ENCODE peak calls at places on chromosome 1, in seven cellular contexts. R, D, O, Y, Z, A and P are unnamed samples. For H3K4me1, the result is how much of the 10 kb centered on the place peaks cover.

GRCh38 chr1:199150764-199151163 is 511.9 kb downstream of the PTPRC start:
- DNase-seq in R (no peak), D (no peak), O (no peak), Y (no peak), Z (no peak), A (no peak), P (no peak)

GRCh38 chr1:157652859-157653493 is 47.6 kb downstream of the FCRL3 start:
- DNase-seq in R (no peak), D (no peak), O (no peak), Y (no peak), Z (no peak), A (no peak), P (no peak)

GRCh38 chr1:155052412-155053400 is 1.6 kb downstream of the ADAM15 start:
- DNase-seq in R (peak), D (no peak), O (peak), Y (no peak), Z (no peak), A (peak), P (no peak)

GRCh38 chr1:206784471-206784903 is 12.2 kb upstream of the IL10 start:
- DNase-seq in R (no peak), D (peak), O (no peak), Y (no peak), Z (no peak), A (no peak), P (no peak)

GRCh38 chr1:213996320-213997022 is 8.7 kb downstream of the PROX1 start:
- DNase-seq in R (no peak), D (no peak), O (no peak), Y (no peak), Z (no peak), A (peak), P (no peak)

GRCh38 chr1:23403038-23403336 is 21.6 kb downstream of the TCEA3 start:
- DNase-seq in R (peak), D (peak), O (peak), Y (peak), Z (no peak), A (no peak), P (no peak)

GRCh38 chr1:155241069-155241679 is 14.1 kb downstream of the ENTREP3 start:
- DNase-seq in R (peak), D (peak), O (peak), Y (peak), Z (no peak), A (peak), P (no peak)

GRCh38 chr1:205662135-205662725 is 18.1 kb downstream of the SLC45A3 start:
- DNase-seq in R (no peak), D (no peak), O (no peak), Y (no peak), Z (no peak), A (no peak), P (no peak)

GRCh38 chr1:64282353-64282752 is 78.9 kb downstream of the UBE2U start:
- DNase-seq in R (no peak), D (no peak), O (peak), Y (no peak), Z (peak), A (no peak), P (no peak)

GRCh38 chr1:225923692-225924555 is at the start of gene PYCR2:
- DNase-seq in R (peak), D (peak), O (peak), Y (peak), Z (peak), A (peak), P (peak)

GRCh38 chr1:222749927-222750326 is 12.9 kb downstream of the FAM177B start:
- DNase-seq in R (peak), D (no peak), O (no peak), Y (no peak), Z (no peak), A (no peak), P (no peak)

GRCh38 chr1:3482590-3482899 is 28.1 kb downstream of the ARHGEF16 start:
- DNase-seq in R (no peak), D (no peak), O (no peak), Y (no peak), Z (no peak), A (no peak), P (no peak)

GRCh38 chr1:41239988-41240610 is 2.0 kb downstream of the SCMH1 start:
- DNase-seq in R (peak), D (no peak), O (peak), Y (peak), Z (no peak), A (no peak), P (no peak)

GRCh38 chr1:185104083-185104482 is 52.7 kb downstream of the TRMT1L start:
- DNase-seq in R (no peak), D (no peak), O (no peak), Y (no peak), Z (no peak), A (no peak), P (no peak)

GRCh38 chr1:218665216-218665615 is 320.1 kb downstream of the TGFB2 start:
- DNase-seq in R (peak), D (no peak), O (no peak), Y (peak), Z (no peak), A (peak), P (no peak)

GRCh38 chr1:107523061-107523460 is 382.2 kb downstream of the NTNG1 start:
- DNase-seq in R (no peak), D (no peak), O (no peak), Y (no peak), Z (no peak), A (no peak), P (no peak)

GRCh38 chr1:157505481-157506272 is 46.6 kb downstream of the FCRL5 start:
- DNase-seq in R (peak), D (peak), O (peak), Y (peak), Z (no peak), A (no peak), P (no peak)

GRCh38 chr1:107965112-107965991 is at the start of gene VAV3:
- DNase-seq in R (peak), D (peak), O (no peak), Y (peak), Z (no peak), A (peak), P (peak)

DNA sequence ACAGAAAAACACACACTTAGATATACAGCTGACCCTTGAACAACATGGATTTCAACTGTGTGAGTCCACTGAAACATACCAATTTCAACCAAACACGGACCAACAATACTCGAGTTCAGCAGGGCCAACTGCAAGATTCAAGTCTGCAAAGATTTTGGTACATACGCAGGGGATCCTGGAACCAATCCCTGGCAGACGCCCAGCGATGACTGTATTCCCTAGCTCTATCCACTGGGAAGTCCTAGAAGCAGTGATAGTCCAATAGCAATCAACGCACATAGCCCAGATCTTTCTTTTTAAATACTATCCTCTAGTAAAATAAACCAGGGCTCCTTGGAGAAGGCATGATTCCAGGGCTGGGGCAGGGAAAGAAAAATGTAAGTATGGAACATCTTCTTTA is 9.0 kb downstream of the DDX59 start:
- DNase-seq in R (no peak), D (no peak), O (no peak), Y (no peak), Z (no peak), A (peak), P (no peak)
- H3K27ac ChIP-seq in R (no peak), D (no peak), O (no peak), Y (no peak), Z (no peak), A (no peak), P (no peak)

DNA sequence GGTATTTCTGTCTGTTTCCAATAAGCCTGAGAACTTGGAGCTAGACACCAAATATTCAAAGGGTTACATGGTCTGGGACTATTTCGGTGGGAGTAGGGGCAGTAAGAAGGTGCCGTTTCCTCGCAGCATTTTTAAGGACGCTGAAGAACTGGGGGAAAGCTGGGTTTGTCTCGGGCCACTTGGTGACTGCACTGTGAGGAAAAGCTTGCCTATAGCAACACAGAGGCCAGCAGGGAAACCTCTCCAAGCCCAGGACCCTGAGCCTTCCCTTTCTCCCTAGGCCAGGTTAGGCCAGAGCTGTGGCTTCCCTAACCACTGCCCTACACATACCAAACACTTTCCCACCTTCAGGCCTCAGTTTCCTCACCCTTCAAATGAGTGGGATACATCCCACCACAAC is 3.3 kb downstream of the GLIS1 start:
- DNase-seq in R (no peak), D (no peak), O (no peak), Y (no peak), Z (no peak), A (no peak), P (no peak)
- H3K4me1 ChIP-seq in R (under half), D (under half), O (under half), Y (under half), Z (under half), A (under half), P (under half)

GRCh38 chr1:32231843-32232432 is 9.7 kb downstream of the EIF3I start:
- DNase-seq in R (no peak), D (no peak), O (no peak), Y (no peak), Z (no peak), A (no peak), P (no peak)
- TF ChIP-seq POLR2A in R (no peak), D (no peak), O (peak), Y (no peak), Z (no peak), A (no peak), P (no peak)

DNA sequence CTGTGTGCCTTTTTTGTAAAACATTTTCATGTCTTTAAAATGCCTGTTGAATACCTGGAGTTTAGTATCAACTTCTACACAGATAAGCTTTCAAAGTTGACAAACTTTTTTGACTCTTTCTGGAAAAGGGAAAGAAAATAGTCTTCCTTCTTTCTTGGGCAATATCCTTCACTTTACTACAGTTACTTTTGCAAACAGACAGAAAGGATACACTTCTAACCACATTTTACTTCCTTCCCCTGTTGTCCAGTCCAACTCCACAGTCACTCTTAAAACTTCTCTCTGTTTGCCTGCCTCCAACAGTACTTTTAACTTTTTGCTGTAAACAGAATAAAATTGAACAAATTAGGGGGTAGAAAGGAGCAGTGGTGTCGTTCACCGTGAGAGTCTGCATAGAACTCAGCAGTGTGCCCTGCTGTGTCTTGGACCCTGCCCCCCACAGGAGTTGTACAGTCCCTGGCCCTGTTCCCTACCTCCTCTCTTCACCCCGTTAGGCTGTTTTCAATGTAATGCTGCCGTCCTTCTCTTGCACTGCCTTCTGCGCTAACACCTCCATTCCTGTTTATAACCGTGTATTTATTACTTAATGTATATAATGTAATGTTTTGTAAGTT is 160.8 kb upstream of the SGIP1 start:
- DNase-seq in R (no peak), D (no peak), O (no peak), Y (no peak), Z (no peak), A (no peak), P (no peak)
- H3K27ac ChIP-seq in R (peak), D (peak), O (no peak), Y (peak), Z (no peak), A (no peak), P (peak)

DNA sequence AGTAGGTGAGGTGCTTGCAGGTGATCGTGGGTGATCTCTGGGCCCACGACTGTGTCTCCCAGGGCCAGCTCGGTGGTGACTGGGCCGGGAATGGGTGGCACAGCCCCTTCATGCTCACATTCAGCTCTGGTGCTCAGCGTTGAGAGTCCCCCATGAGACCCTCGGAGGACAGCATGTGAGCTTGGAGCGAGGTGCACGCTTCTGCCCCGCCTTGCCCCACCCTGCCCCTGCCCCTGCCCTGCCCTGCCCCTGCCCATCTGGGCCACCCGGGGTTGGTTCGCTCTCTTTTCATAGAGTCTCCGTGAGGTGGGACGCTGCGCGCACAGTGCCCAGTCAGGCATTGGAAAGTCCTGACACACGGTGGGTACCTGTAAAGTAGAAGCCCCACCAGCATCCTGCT is 75.3 kb upstream of the ACTL8 start:
- DNase-seq in R (no peak), D (no peak), O (no peak), Y (no peak), Z (no peak), A (no peak), P (no peak)
- H3K4me1 ChIP-seq in R (under half), D (under half), O (under half), Y (under half), Z (under half), A (under half), P (under half)

GRCh38 chr1:101235696-101236545 is 898 bp upstream of the S1PR1 start:
- DNase-seq in R (no peak), D (peak), O (peak), Y (peak), Z (no peak), A (peak), P (peak)

GRCh38 chr1:101235241-101235695 is 1.6 kb upstream of the S1PR1 start:
- DNase-seq in R (no peak), D (no peak), O (no peak), Y (no peak), Z (no peak), A (no peak), P (no peak)

GRCh38 chr1:101238041-101238515 is 1.3 kb downstream of the S1PR1 start:
- DNase-seq in R (no peak), D (no peak), O (no peak), Y (no peak), Z (no peak), A (no peak), P (peak)

GRCh38 chr1:101237229-101237837 is 514 bp downstream of the S1PR1 start:
- DNase-seq in R (no peak), D (no peak), O (no peak), Y (peak), Z (no peak), A (no peak), P (no peak)

GRCh38 chr1:101236546-101237228 is at the start of gene S1PR1:
- DNase-seq in R (no peak), D (peak), O (no peak), Y (peak), Z (peak), A (peak), P (peak)
- TF ChIP-seq POLR2A in R (no peak), D (no peak), O (no peak), Y (no peak), Z (peak), A (no peak), P (no peak)

GRCh38 chr1:9466780-9467755 is 72.2 kb upstream of the SLC25A33 start:
- DNase-seq in R (peak), D (peak), O (no peak), Y (peak), Z (peak), A (no peak), P (peak)
- H3K27ac ChIP-seq in R (peak), D (peak), O (no peak), Y (no peak), Z (peak), A (peak), P (peak)

DNA sequence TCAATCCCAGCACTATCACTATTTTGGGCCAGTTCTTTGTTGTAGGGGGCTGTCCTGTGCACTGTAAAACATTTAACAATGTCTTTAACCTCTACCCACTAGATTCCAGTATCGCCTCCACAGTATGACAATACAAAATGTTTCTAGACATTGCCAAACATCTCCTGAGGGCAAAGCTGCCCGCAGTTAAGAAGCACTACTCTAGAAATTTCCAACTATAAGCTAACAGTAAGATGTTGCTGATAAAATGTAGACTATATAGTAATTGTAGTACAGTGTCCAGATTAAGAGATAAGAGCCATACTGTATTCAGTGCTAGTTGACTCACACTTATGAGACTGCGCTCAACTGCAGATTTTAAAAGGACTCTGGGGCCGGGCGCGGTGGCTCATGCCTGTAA is 5.0 kb downstream of the MTF1 start:
- DNase-seq in R (no peak), D (no peak), O (peak), Y (no peak), Z (no peak), A (no peak), P (no peak)
- H3K4me1 ChIP-seq in R (under half), D (under half), O (under half), Y (under half), Z (under half), A (under half), P (under half)

DNA sequence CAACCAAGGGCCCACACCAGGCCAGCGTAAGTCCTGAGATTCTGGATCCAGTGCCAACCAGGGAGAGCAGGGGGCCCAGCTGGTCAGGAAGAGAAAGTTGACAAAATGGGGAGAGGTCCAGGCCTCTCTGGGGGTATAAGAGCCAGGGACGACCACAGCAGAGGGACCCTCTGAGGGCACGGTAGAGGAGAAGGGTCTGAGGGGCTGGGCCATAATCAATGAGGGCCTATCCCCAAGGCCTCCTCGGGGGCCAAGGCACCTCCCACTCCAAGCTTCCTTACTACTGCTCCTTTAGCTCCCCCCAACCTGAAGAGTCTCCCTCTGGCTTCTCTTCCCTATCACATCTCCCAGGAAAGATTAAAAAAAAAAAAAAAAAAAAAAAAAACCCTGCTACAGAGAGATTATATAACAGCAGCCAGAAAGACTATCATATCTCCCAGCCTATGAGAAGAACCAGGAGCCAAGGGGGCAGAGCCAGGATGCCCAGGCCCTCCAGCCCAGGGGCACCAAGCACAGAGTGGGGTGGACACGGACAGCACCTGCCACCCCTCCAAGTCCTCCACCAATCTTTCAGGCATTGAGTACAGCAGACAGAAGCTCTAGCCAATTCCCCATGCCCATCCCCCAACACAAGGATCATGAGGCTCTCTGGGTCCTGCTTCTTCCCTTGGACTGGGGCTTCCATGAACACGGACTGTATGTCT is 2.7 kb downstream of the MEF2D start:
- DNase-seq in R (no peak), D (no peak), O (peak), Y (no peak), Z (no peak), A (peak), P (no peak)
- TF ChIP-seq POLR2A in R (no peak), D (no peak), O (no peak), Y (no peak), Z (no peak), A (no peak), P (no peak)

GRCh38 chr1:161743231-161743630 is 6.4 kb upstream of the DUSP12 start:
- DNase-seq in R (no peak), D (peak), O (no peak), Y (no peak), Z (no peak), A (no peak), P (no peak)

GRCh38 chr1:161740871-161741270 is 8.7 kb upstream of the DUSP12 start:
- DNase-seq in R (no peak), D (no peak), O (no peak), Y (no peak), Z (no peak), A (no peak), P (no peak)

GRCh38 chr1:161738627-161739287 is 10.8 kb upstream of the DUSP12 start:
- DNase-seq in R (peak), D (peak), O (peak), Y (peak), Z (no peak), A (peak), P (peak)

GRCh38 chr1:161737625-161738024 is 12.0 kb upstream of the DUSP12 start:
- DNase-seq in R (no peak), D (no peak), O (no peak), Y (no peak), Z (no peak), A (no peak), P (no peak)

GRCh38 chr1:161739865-161740566 is 9.6 kb upstream of the DUSP12 start:
- DNase-seq in R (no peak), D (no peak), O (no peak), Y (no peak), Z (no peak), A (peak), P (no peak)
- H3K27ac ChIP-seq in R (no peak), D (peak), O (no peak), Y (no peak), Z (no peak), A (no peak), P (peak)